ENCODE peak calls at places on chromosome 2, in ten cellular contexts. W is effector CD4-positive, alpha-beta T cell; V is LoVo; C is NCI-H1417; L is Kasumi-1; A is brain microvascular endothelial cell; K is IMR-90; Q is T-helper 1 cell; J is neural crest cell; H is left lobe of liver. I is an unnamed sample.

GRCh38 chr2:129369437-129369836 is 610.0 kb upstream of the RAB6C start:
- DNase-seq in K (no peak), C (no peak), Q (no peak), H (no peak), V (no peak), A (no peak), W (no peak), L (no peak), J (no peak), I (no peak)

GRCh38 chr2:147567131-147567530 is 277.7 kb upstream of the ACVR2A start:
- DNase-seq in J (no peak), C (no peak), A (no peak), L (no peak), Q (no peak), W (no peak), H (no peak), V (no peak), K (peak), I (no peak)

GRCh38 chr2:128505150-128505490 is 186.5 kb upstream of the HS6ST1 start:
- DNase-seq in A (no peak), H (no peak), V (no peak), K (no peak), C (peak), Q (no peak), J (no peak), L (no peak), W (no peak), I (no peak)

GRCh38 chr2:9508934-9509333 is 34.6 kb downstream of the IAH1 start:
- DNase-seq in C (no peak), K (no peak), A (no peak), V (no peak), Q (no peak), H (no peak), L (peak), J (no peak), W (no peak), I (no peak)

GRCh38 chr2:216870508-216871332 is 10.9 kb upstream of the TNP1 start:
- DNase-seq in Q (no peak), C (no peak), J (no peak), L (no peak), H (peak), K (no peak), V (no peak), W (no peak), A (no peak), I (no peak)

GRCh38 chr2:200091126-200091525 is 135.7 kb downstream of the MAIP1 start:
- DNase-seq in W (no peak), H (no peak), C (no peak), L (no peak), A (no peak), J (no peak), K (no peak), V (no peak), Q (no peak), I (no peak)

GRCh38 chr2:85695691-85696668 is 1.8 kb downstream of the GNLY start:
- DNase-seq in Q (no peak), V (no peak), A (no peak), K (no peak), J (no peak), L (no peak), C (no peak), H (no peak), W (no peak), I (no peak)

GRCh38 chr2:163341426-163341825 is 394.4 kb downstream of the FIGN start:
- DNase-seq in H (no peak), L (no peak), W (no peak), K (peak), Q (no peak), V (no peak), A (peak), C (no peak), J (no peak), I (no peak)

GRCh38 chr2:227035678-227036077 is 128.3 kb downstream of the COL4A4 start:
- DNase-seq in K (no peak), V (no peak), C (no peak), W (no peak), H (no peak), Q (no peak), L (no peak), J (no peak), A (no peak), I (no peak)

GRCh38 chr2:219207884-219208740 is 1.5 kb downstream of the ZFAND2B start:
- DNase-seq in A (peak), C (no peak), K (peak), H (no peak), V (no peak), J (no peak), L (no peak), W (no peak), Q (no peak), I (no peak)

GRCh38 chr2:232668805-232669444 is 28.2 kb upstream of the GIGYF2 start:
- DNase-seq in C (no peak), V (no peak), Q (no peak), H (no peak), L (no peak), A (peak), J (peak), K (no peak), W (no peak), I (no peak)

GRCh38 chr2:118371500-118371899 is 283.2 kb downstream of the INSIG2 start:
- DNase-seq in A (peak), H (no peak), C (peak), Q (no peak), K (peak), L (peak), W (no peak), J (peak), V (peak), I (peak)

GRCh38 chr2:214543386-214543955 is 132.6 kb downstream of the VWC2L start:
- DNase-seq in J (no peak), C (no peak), A (peak), Q (no peak), V (peak), W (no peak), L (no peak), K (peak), H (no peak), I (no peak)

GRCh38 chr2:182081602-182082260 is 96.1 kb downstream of the PPP1R1C start:
- DNase-seq in C (no peak), H (no peak), L (no peak), A (no peak), V (no peak), K (peak), W (no peak), J (no peak), Q (no peak), I (no peak)

GRCh38 chr2:102795641-102796040 is 33.8 kb downstream of the TMEM182 start:
- DNase-seq in K (no peak), L (no peak), W (no peak), C (no peak), A (no peak), J (no peak), H (no peak), V (no peak), Q (no peak), I (no peak)

GRCh38 chr2:196702641-196703040 is 63.1 kb downstream of the CCDC150 start:
- DNase-seq in J (no peak), Q (no peak), C (no peak), H (no peak), V (no peak), L (no peak), K (no peak), A (no peak), W (no peak), I (no peak)

GRCh38 chr2:33322099-33322498 is 154.3 kb upstream of the RASGRP3 start:
- DNase-seq in K (peak), A (peak), Q (no peak), V (no peak), W (no peak), L (no peak), J (no peak), H (no peak), C (no peak), I (no peak)

GRCh38 chr2:209141142-209141541 is 282.7 kb upstream of the MAP2 start:
- DNase-seq in A (no peak), W (no peak), C (no peak), H (no peak), K (no peak), Q (no peak), L (no peak), J (no peak), V (no peak), I (no peak)